ENCODE peak calls at places on chromosomes 5 and 9, in six cellular contexts. One of them, this sample, is unnamed.
A peak's percentile ranks its signal among the peaks of the same experiment; 100 is the strongest.

GRCh38 chr9:134293576-134294227 is 32.6 kb upstream of the RXRA start:
- DNase-seq in ACHN: no peak
- DNase-seq in iris pigment epithelial cell: peak; percentile 22
- DNase-seq in GM23248: peak; percentile 60
- DNase-seq in GM10248: no peak
- DNase-seq in activated T-cell treated with anti-CD3 and anti-CD28 coated beads for 24 hours: no peak
- DNase-seq in this sample: no peak

GRCh38 chr9:33349743-33350142 is 52.6 kb downstream of the AQP7 start:
- DNase-seq in ACHN: no peak
- DNase-seq in iris pigment epithelial cell: peak; percentile 37
- DNase-seq in GM23248: peak; percentile 14
- DNase-seq in GM10248: no peak
- DNase-seq in activated T-cell treated with anti-CD3 and anti-CD28 coated beads for 24 hours: no peak
- DNase-seq in this sample: no peak

GRCh38 chr5:90547072-90547536 is 11.5 kb upstream of the ADGRV1 start:
- DNase-seq in ACHN: no peak
- DNase-seq in iris pigment epithelial cell: no peak
- DNase-seq in GM23248: no peak
- DNase-seq in GM10248: no peak
- DNase-seq in activated T-cell treated with anti-CD3 and anti-CD28 coated beads for 24 hours: no peak
- DNase-seq in this sample: no peak

GRCh38 chr9:5563417-5563815 is 53.1 kb downstream of the PDCD1LG2 start:
- DNase-seq in ACHN: no peak
- DNase-seq in iris pigment epithelial cell: no peak
- DNase-seq in GM23248: peak; percentile 20
- DNase-seq in GM10248: no peak
- DNase-seq in activated T-cell treated with anti-CD3 and anti-CD28 coated beads for 24 hours: no peak
- DNase-seq in this sample: no peak

GRCh38 chr5:7616897-7617296 is 221.0 kb downstream of the ADCY2 start:
- DNase-seq in ACHN: no peak
- DNase-seq in iris pigment epithelial cell: no peak
- DNase-seq in GM23248: no peak
- DNase-seq in GM10248: no peak
- DNase-seq in activated T-cell treated with anti-CD3 and anti-CD28 coated beads for 24 hours: no peak
- DNase-seq in this sample: no peak

GRCh38 chr5:142876817-142877216 is 106.6 kb downstream of the ARHGAP26 start:
- DNase-seq in ACHN: no peak
- DNase-seq in iris pigment epithelial cell: no peak
- DNase-seq in GM23248: no peak
- DNase-seq in GM10248: no peak
- DNase-seq in activated T-cell treated with anti-CD3 and anti-CD28 coated beads for 24 hours: no peak
- DNase-seq in this sample: no peak

GRCh38 chr5:125634242-125634835 is 788.9 kb upstream of the GRAMD2B start:
- DNase-seq in ACHN: no peak
- DNase-seq in iris pigment epithelial cell: no peak
- DNase-seq in GM23248: no peak
- DNase-seq in GM10248: no peak
- DNase-seq in activated T-cell treated with anti-CD3 and anti-CD28 coated beads for 24 hours: no peak
- DNase-seq in this sample: no peak

GRCh38 chr9:137670391-137671195 is 51.8 kb downstream of the EHMT1 start:
- DNase-seq in ACHN: no peak
- DNase-seq in iris pigment epithelial cell: no peak
- DNase-seq in GM23248: peak; percentile 60
- DNase-seq in GM10248: no peak
- DNase-seq in activated T-cell treated with anti-CD3 and anti-CD28 coated beads for 24 hours: no peak
- DNase-seq in this sample: no peak

GRCh38 chr5:8864053-8864452 is 681.8 kb downstream of the SEMA5A start:
- DNase-seq in ACHN: peak; percentile 20
- DNase-seq in iris pigment epithelial cell: peak; percentile 50
- DNase-seq in GM23248: peak; percentile 37
- DNase-seq in GM10248: peak; percentile 15
- DNase-seq in activated T-cell treated with anti-CD3 and anti-CD28 coated beads for 24 hours: no peak
- DNase-seq in this sample: no peak